ENCODE peak calls at places on chromosomes 16 and 17, in seven cellular contexts. I is stimulated activated CD8-positive, alpha-beta memory T cell treated with anti-CD3 and anti-CD28 coated beads, Interleukin-15, amount 100 ng/mL, for 1 hour; B is NCI-H526 treated with DMSO at 0.1 percent for 48 hours; G is hepatocyte; C is activated CD8-positive, alpha-beta memory T cell treated with anti-CD3 and anti-CD28 coated beads for 24 hours; D is SW480; K is RWPE1. Z is an unnamed sample.
A peak's percentile ranks its signal among the peaks of the same experiment; 100 is the strongest.

GRCh38 chr16:86701286-86701975 is 123.1 kb downstream of the FOXL1 start:
- DNase-seq in G (no peak), B (no peak), D (no peak), I (no peak), C (no peak), K (no peak), Z (no peak)

GRCh38 chr16:82059983-82060421 is 24.9 kb downstream of the HSD17B2 start:
- DNase-seq in D (no peak), C (no peak), G (no peak), B (no peak), I (no peak), K (no peak), Z (peak; percentile 75)

GRCh38 chr17:27545562-27546229 is 85.3 kb upstream of the LGALS9 start:
- DNase-seq in K (no peak), I (no peak), C (no peak), B (no peak), G (no peak), D (peak; percentile 92), Z (no peak)

GRCh38 chr17:35668807-35669206 is 62.6 kb upstream of the RASL10B start:
- DNase-seq in K (no peak), D (no peak), I (no peak), C (no peak), B (no peak), G (peak; percentile 9), Z (no peak)

GRCh38 chr16:71564377-71564967 is 12.4 kb downstream of the TAT start:
- DNase-seq in D (no peak), C (no peak), K (no peak), B (no peak), I (no peak), G (no peak), Z (no peak)

GRCh38 chr17:41695954-41696720 is 7.5 kb downstream of the EIF1 start:
- DNase-seq in C (peak; percentile 83), I (peak; percentile 55), K (peak; percentile 77), D (peak; percentile 83), B (peak; percentile 26), G (peak; percentile 89), Z (peak; percentile 84)

GRCh38 chr17:82257473-82257872 is 16.0 kb downstream of the CSNK1D start:
- DNase-seq in D (no peak), B (no peak), K (no peak), G (peak; percentile 44), I (peak; percentile 33), C (peak; percentile 87), Z (no peak)

GRCh38 chr17:66767164-66767933 is 67.6 kb upstream of the CACNG5 start:
- DNase-seq in G (no peak), I (no peak), C (no peak), B (no peak), K (no peak), D (no peak), Z (no peak)

GRCh38 chr17:9987779-9988585 is 82.9 kb upstream of the RCVRN start:
- DNase-seq in I (no peak), K (peak; percentile 42), G (peak; percentile 60), D (peak; percentile 36), C (peak; percentile 69), B (no peak), Z (peak; percentile 18)

GRCh38 chr16:19644877-19645276 is 73.2 kb downstream of the KNOP1 start:
- DNase-seq in G (peak; percentile 29), D (no peak), C (no peak), K (no peak), B (no peak), I (no peak), Z (no peak)

GRCh38 chr17:52957411-52957810 is 798.9 kb upstream of the CA10 start:
- DNase-seq in B (no peak), C (no peak), K (no peak), I (no peak), G (no peak), D (no peak), Z (no peak)

GRCh38 chr16:52553322-52553721 is 6.4 kb upstream of the TOX3 start:
- DNase-seq in K (no peak), D (no peak), C (no peak), I (no peak), G (no peak), B (no peak), Z (no peak)

GRCh38 chr16:74892574-74893461 is 92.1 kb downstream of the WDR59 start:
- DNase-seq in B (peak; percentile 28), C (no peak), K (no peak), G (no peak), I (no peak), D (no peak), Z (no peak)

GRCh38 chr17:28191018-28191417 is 128.0 kb upstream of the TMEM97 start:
- DNase-seq in G (no peak), K (no peak), C (no peak), B (no peak), D (no peak), I (no peak), Z (no peak)

GRCh38 chr17:28733346-28733745 is 4.8 kb downstream of the NEK8 start:
- DNase-seq in B (no peak), D (peak; percentile 55), C (no peak), K (no peak), G (no peak), I (no peak), Z (no peak)

GRCh38 chr16:49755291-49755611 is 100.7 kb downstream of the ZNF423 start:
- DNase-seq in K (peak; percentile 38), D (peak; percentile 20), I (no peak), B (no peak), C (no peak), G (peak; percentile 64), Z (no peak)

GRCh38 chr16:4388275-4389021 is 16.8 kb downstream of the VASN start:
- DNase-seq in K (no peak), C (no peak), I (no peak), D (no peak), B (no peak), G (no peak), Z (no peak)

Z was measured in HepG2.